ENCODE peak calls at places on chromosomes 11 and 22, in nine cellular contexts. K is cerebellum; T is EL; D is activated CD4-positive, alpha-beta T cell treated with anti-CD3 and anti-CD28 coated beads, Interleukin-2, amount 50 U/mL, for 1 hour; F is neural progenitor cell; G is NCI-H2171; Z is RWPE1; I is stimulated activated CD4-positive, alpha-beta T cell treated with anti-CD3 and anti-CD28 coated beads, Interleukin-12 subunit alpha, Interleukin-12 subunit beta, amount 100 ng/mL, for 48 hours; H is NCI-H774. L is an unnamed sample.

GRCh38 chr11:109519253-109519652 is 97.3 kb downstream of the C11orf87 start:
- DNase-seq in K (no peak), T (no peak), D (no peak), F (no peak), G (no peak), Z (no peak), I (no peak), H (no peak), L (no peak)

GRCh38 chr11:123246749-123247497 is 51.9 kb upstream of the CLMP start:
- DNase-seq in K (peak; percentile 84), T (peak; percentile 77), D (peak; percentile 77), F (peak; percentile 91), G (peak; percentile 17), Z (peak; percentile 77), I (peak; percentile 84), H (peak; percentile 64), L (peak; percentile 63)

GRCh38 chr11:59025097-59025496 is 61.0 kb upstream of the GLYATL1B start:
- DNase-seq in K (no peak), T (no peak), D (no peak), F (no peak), G (no peak), Z (no peak), I (no peak), H (no peak), L (no peak)

GRCh38 chr11:134229131-134229790 is 4.8 kb downstream of the VPS26B start:
- DNase-seq in K (no peak), T (peak; percentile 49), D (no peak), F (no peak), G (no peak), Z (no peak), I (no peak), H (no peak), L (no peak)

GRCh38 chr11:131760191-131760951 is 390.0 kb downstream of the NTM start:
- DNase-seq in K (no peak), T (peak; percentile 85), D (no peak), F (peak; percentile 75), G (no peak), Z (no peak), I (no peak), H (no peak), L (no peak)

GRCh38 chr11:122197055-122197987 is 81.3 kb upstream of the BLID start:
- DNase-seq in K (no peak), T (peak; percentile 99), D (no peak), F (no peak), G (no peak), Z (peak; percentile 95), I (no peak), H (no peak), L (no peak)

GRCh38 chr11:47387944-47388696 is 9.8 kb upstream of the SPI1 start:
- DNase-seq in K (no peak), T (no peak), D (no peak), F (no peak), G (no peak), Z (no peak), I (no peak), H (no peak), L (no peak)

GRCh38 chr11:9313648-9314290 is 624 bp downstream of the TMEM41B start:
- DNase-seq in K (peak; percentile 10), T (peak; percentile 37), D (no peak), F (peak; percentile 63), G (no peak), Z (peak; percentile 38), I (no peak), H (no peak), L (no peak)

GRCh38 chr11:24422371-24422770 is 74.5 kb upstream of the LUZP2 start:
- DNase-seq in K (no peak), T (peak; percentile 60), D (no peak), F (no peak), G (no peak), Z (peak; percentile 3), I (no peak), H (no peak), L (no peak)

GRCh38 chr22:38214248-38215056 is 12.7 kb downstream of the MAFF start:
- DNase-seq in K (peak; percentile 56), T (no peak), D (peak; percentile 75), F (peak; percentile 88), G (no peak), Z (no peak), I (peak; percentile 36), H (no peak), L (no peak)

GRCh38 chr11:76603202-76603601 is 67.3 kb downstream of the LRRC32 start:
- DNase-seq in K (no peak), T (no peak), D (no peak), F (no peak), G (no peak), Z (no peak), I (no peak), H (no peak), L (no peak)

GRCh38 chr22:28819253-28820096 is 19.1 kb upstream of the XBP1 start:
- DNase-seq in K (no peak), T (no peak), D (no peak), F (no peak), G (no peak), Z (no peak), I (no peak), H (no peak), L (no peak)

GRCh38 chr11:24496728-24497396 is at the start of gene LUZP2:
- DNase-seq in K (peak; percentile 1), T (peak; percentile 59), D (no peak), F (peak; percentile 88), G (peak; percentile 78), Z (peak; percentile 33), I (no peak), H (peak; percentile 44), L (no peak)

GRCh38 chr22:36042240-36042639 is 13.6 kb upstream of the RBFOX2 start:
- DNase-seq in K (no peak), T (no peak), D (no peak), F (no peak), G (no peak), Z (no peak), I (no peak), H (no peak), L (no peak)

GRCh38 chr11:94325681-94326080 is 21.3 kb downstream of the IZUMO1R start:
- DNase-seq in K (no peak), T (peak; percentile 31), D (peak; percentile 32), F (peak; percentile 73), G (no peak), Z (no peak), I (peak; percentile 27), H (no peak), L (no peak)

GRCh38 chr22:35392357-35392756 is 7.6 kb upstream of the MCM5 start:
- DNase-seq in K (no peak), T (no peak), D (no peak), F (no peak), G (no peak), Z (no peak), I (no peak), H (no peak), L (no peak)

GRCh38 chr11:12787847-12788246 is 113.6 kb downstream of the TEAD1 start:
- DNase-seq in K (no peak), T (peak; percentile 88), D (no peak), F (no peak), G (no peak), Z (no peak), I (no peak), H (no peak), L (no peak)

GRCh38 chr11:71336176-71336995 is 84.0 kb upstream of the SHANK2 start:
- DNase-seq in K (no peak), T (no peak), D (no peak), F (no peak), G (no peak), Z (peak; percentile 22), I (no peak), H (no peak), L (no peak)

GRCh38 chr11:22671751-22672150 is 5.3 kb downstream of the GAS2 start:
- DNase-seq in K (no peak), T (no peak), D (no peak), F (no peak), G (no peak), Z (no peak), I (no peak), H (no peak), L (no peak)

GRCh38 chr11:68950776-68951175 is 30.0 kb downstream of the MRGPRD start:
- DNase-seq in K (no peak), T (no peak), D (no peak), F (peak; percentile 87), G (no peak), Z (no peak), I (no peak), H (no peak), L (no peak)

GRCh38 chr11:65132238-65132987 is 1.9 kb downstream of the SYVN1 start:
- DNase-seq in K (no peak), T (no peak), D (no peak), F (no peak), G (no peak), Z (no peak), I (no peak), H (no peak), L (no peak)

GRCh38 chr11:118899706-118900360 is 16.1 kb downstream of the CXCR5 start:
- DNase-seq in K (no peak), T (no peak), D (no peak), F (no peak), G (no peak), Z (no peak), I (no peak), H (no peak), L (no peak)

GRCh38 chr22:48051796-48052620 is 1289.6 kb downstream of the TBC1D22A start:
- DNase-seq in K (peak; percentile 78), T (no peak), D (no peak), F (no peak), G (no peak), Z (no peak), I (no peak), H (no peak), L (no peak)

GRCh38 chr11:65224939-65225283 is 36.9 kb upstream of the POLA2 start:
- DNase-seq in K (no peak), T (peak; percentile 78), D (no peak), F (peak; percentile 43), G (no peak), Z (peak; percentile 57), I (no peak), H (no peak), L (no peak)

GRCh38 chr11:120564573-120565301 is 53.2 kb downstream of the GRIK4 start:
- DNase-seq in K (peak; percentile 65), T (peak; percentile 45), D (no peak), F (peak; percentile 74), G (no peak), Z (no peak), I (peak; percentile 18), H (no peak), L (peak; percentile 51)

GRCh38 chr11:46489668-46490560 is 98.3 kb upstream of the CHRM4 start:
- DNase-seq in K (peak; percentile 61), T (peak; percentile 55), D (peak; percentile 1), F (peak; percentile 55), G (peak; percentile 11), Z (peak; percentile 60), I (peak; percentile 10), H (no peak), L (no peak)

GRCh38 chr11:72113170-72113808 is 794 bp upstream of the ANAPC15 start:
- DNase-seq in K (no peak), T (peak; percentile 95), D (no peak), F (no peak), G (no peak), Z (peak; percentile 27), I (no peak), H (no peak), L (no peak)

GRCh38 chr11:62400760-62401159 is 18.1 kb upstream of the SCGB1A1 start:
- DNase-seq in K (peak; percentile 45), T (peak; percentile 61), D (no peak), F (no peak), G (no peak), Z (no peak), I (no peak), H (no peak), L (peak; percentile 44)

GRCh38 chr11:59216654-59217640 is 4.2 kb upstream of the MPEG1 start:
- DNase-seq in K (no peak), T (peak; percentile 56), D (no peak), F (no peak), G (no peak), Z (peak; percentile 57), I (no peak), H (no peak), L (peak; percentile 22)

GRCh38 chr11:63767415-63768231 is 952 bp downstream of the ZFTA start:
- DNase-seq in K (peak; percentile 88), T (peak; percentile 87), D (peak; percentile 24), F (peak; percentile 96), G (peak; percentile 17), Z (peak; percentile 65), I (peak; percentile 34), H (peak; percentile 50), L (peak; percentile 24)

L was measured in C1 segment of cervical spinal cord.